ENCODE peak calls at places on chromosomes 7 and 10, in ten cellular contexts. R is transverse colon, W is K562, K is heart left ventricle, M is esophagus muscularis mucosa, J is upper lobe of left lung, L is ovary, I is suprapubic skin, Z is prostate gland, P is Peyer's patch. X is an unnamed sample. For H3K27me3, the result is how much of the 10 kb centered on the place peaks cover.

GRCh38 chr10:6348091-6348862 is 145.5 kb downstream of the PFKFB3 start:
- DNase-seq in R (peak), W (no peak), K (peak), M (peak), J (peak), L (no peak), I (no peak), Z (peak), P (peak), X (peak)

GRCh38 chr7:157476201-157476600 is 139.4 kb downstream of the DNAJB6 start:
- DNase-seq in R (no peak), W (no peak), K (no peak), M (no peak), J (no peak), L (no peak), I (no peak), Z (no peak), P (peak), X (peak)

GRCh38 chr10:75663947-75664664 is 232.7 kb downstream of the LRMDA start:
- DNase-seq in R (no peak), W (no peak), K (no peak), M (no peak), J (peak), L (no peak), I (no peak), Z (no peak), P (no peak), X (no peak)

GRCh38 chr10:62083868-62084267 is 182.4 kb downstream of the ARID5B start:
- DNase-seq in R (peak), W (peak), K (peak), M (no peak), J (no peak), L (peak), I (no peak), Z (peak), P (no peak), X (no peak)

GRCh38 chr7:140048989-140049338 is 13.8 kb downstream of the PARP12 start:
- DNase-seq in R (peak), W (no peak), K (no peak), M (peak), J (no peak), L (no peak), I (no peak), Z (no peak), P (no peak), X (no peak)

GRCh38 chr7:5077740-5078139 is 32.1 kb downstream of the RBAK start:
- DNase-seq in R (no peak), W (no peak), K (no peak), M (no peak), J (no peak), L (no peak), I (no peak), Z (no peak), P (no peak), X (no peak)

GRCh38 chr10:103703941-103704919 is 151.1 kb downstream of the SH3PXD2A start:
- DNase-seq in R (no peak), W (no peak), K (no peak), M (no peak), J (no peak), L (no peak), I (no peak), Z (no peak), P (no peak), X (no peak)

GRCh38 chr7:158935062-158935461 is 78.7 kb downstream of the DYNC2I1 start:
- DNase-seq in R (no peak), W (no peak), K (no peak), M (no peak), J (no peak), L (no peak), I (no peak), Z (no peak), P (no peak), X (no peak)

GRCh38 chr7:15720849-15721471 is 34.5 kb upstream of the MEOX2 start:
- DNase-seq in R (peak), W (no peak), K (no peak), M (no peak), J (no peak), L (no peak), I (no peak), Z (no peak), P (peak), X (no peak)

GRCh38 chr10:59954296-59954695 is 47.9 kb upstream of the CCDC6 start:
- DNase-seq in R (no peak), W (no peak), K (no peak), M (no peak), J (no peak), L (no peak), I (no peak), Z (no peak), P (no peak), X (no peak)

GRCh38 chr7:14368285-14368684 is 378.8 kb upstream of the ETV1 start:
- DNase-seq in R (no peak), W (no peak), K (no peak), M (no peak), J (no peak), L (no peak), I (no peak), Z (no peak), P (no peak), X (no peak)

GRCh38 chr10:19904202-19904661 is 88.0 kb downstream of the PLXDC2 start:
- DNase-seq in R (no peak), W (no peak), K (no peak), M (no peak), J (no peak), L (no peak), I (no peak), Z (no peak), P (no peak), X (no peak)

GRCh38 chr7:120055300-120055699 is 217.7 kb upstream of the KCND2 start:
- DNase-seq in R (no peak), W (no peak), K (no peak), M (no peak), J (no peak), L (no peak), I (no peak), Z (no peak), P (no peak), X (no peak)

GRCh38 chr7:467393-467828 is 52.2 kb downstream of the PDGFA start:
- DNase-seq in R (no peak), W (no peak), K (no peak), M (no peak), J (no peak), L (no peak), I (peak), Z (no peak), P (peak), X (peak)

GRCh38 chr10:89643812-89644690 is 991 bp downstream of the PANK1 start:
- DNase-seq in R (peak), W (peak), K (peak), M (peak), J (peak), L (peak), I (peak), Z (peak), P (peak), X (peak)

GRCh38 chr7:10122573-10123100 is 851.0 kb upstream of the PHF14 start:
- DNase-seq in R (no peak), W (no peak), K (no peak), M (no peak), J (no peak), L (no peak), I (no peak), Z (no peak), P (no peak), X (no peak)

GRCh38 chr7:128197989-128198580 is 43.0 kb upstream of the LEP start:
- DNase-seq in R (no peak), W (no peak), K (no peak), M (no peak), J (no peak), L (no peak), I (no peak), Z (no peak), P (no peak), X (no peak)

GRCh38 chr7:111053035-111053434 is 37.9 kb upstream of the LRRN3 start:
- DNase-seq in R (no peak), W (no peak), K (no peak), M (no peak), J (no peak), L (no peak), I (no peak), Z (no peak), P (no peak), X (no peak)

GRCh38 chr10:22597142-22597541 is 117.2 kb downstream of the PIP4K2A start:
- DNase-seq in R (peak), W (no peak), K (no peak), M (no peak), J (no peak), L (no peak), I (no peak), Z (no peak), P (peak), X (peak)

GRCh38 chr7:43960933-43961332 is 34.7 kb downstream of the UBE2D4 start:
- DNase-seq in R (no peak), W (no peak), K (no peak), M (no peak), J (no peak), L (no peak), I (no peak), Z (no peak), P (no peak), X (no peak)

GRCh38 chr10:9334270-9334669 is 1279.8 kb downstream of the GATA3 start:
- DNase-seq in R (no peak), W (no peak), K (no peak), M (no peak), J (no peak), L (no peak), I (no peak), Z (no peak), P (no peak), X (no peak)

GRCh38 chr7:105673367-105674188 is 92.3 kb upstream of the EFCAB10 start:
- DNase-seq in R (peak), W (no peak), K (no peak), M (no peak), J (peak), L (no peak), I (no peak), Z (peak), P (peak), X (no peak)

GRCh38 chr7:111788426-111788825 is 226.1 kb upstream of the IMMP2L start:
- DNase-seq in R (no peak), W (no peak), K (no peak), M (no peak), J (no peak), L (no peak), I (no peak), Z (no peak), P (no peak), X (no peak)

GRCh38 chr10:102118867-102119266 is 1.3 kb downstream of the LDB1 start:
- DNase-seq in R (peak), W (no peak), K (no peak), M (no peak), J (peak), L (peak), I (no peak), Z (peak), P (peak), X (peak)

GRCh38 chr10:1559311-1559710 is 178.0 kb downstream of the ADARB2 start:
- DNase-seq in R (no peak), W (no peak), K (peak), M (no peak), J (no peak), L (no peak), I (peak), Z (no peak), P (no peak), X (peak)

GRCh38 chr10:343231-344215 is 208.3 kb downstream of the ZMYND11 start:
- DNase-seq in R (no peak), W (no peak), K (no peak), M (no peak), J (no peak), L (no peak), I (peak), Z (no peak), P (peak), X (peak)

GRCh38 chr7:1192171-1192676 is 32.2 kb upstream of the ZFAND2A start:
- DNase-seq in R (no peak), W (no peak), K (no peak), M (no peak), J (no peak), L (no peak), I (no peak), Z (no peak), P (no peak), X (no peak)

GRCh38 chr10:93871805-93872204 is 22.0 kb upstream of the SLC35G1 start:
- DNase-seq in R (no peak), W (no peak), K (no peak), M (peak), J (no peak), L (no peak), I (no peak), Z (no peak), P (peak), X (no peak)

GRCh38 chr7:150314639-150315239 is 8.4 kb upstream of the LRRC61 start:
- DNase-seq in R (no peak), W (no peak), K (no peak), M (no peak), J (no peak), L (no peak), I (no peak), Z (no peak), P (no peak), X (no peak)

GRCh38 chr10:129642427-129642826 is 175.4 kb downstream of the MGMT start:
- DNase-seq in R (no peak), W (no peak), K (no peak), M (no peak), J (no peak), L (no peak), I (no peak), Z (no peak), P (no peak), X (no peak)

GRCh38 chr7:71286336-71286735 is 154.4 kb downstream of the GALNT17 start:
- DNase-seq in R (peak), W (no peak), K (no peak), M (no peak), J (no peak), L (peak), I (no peak), Z (peak), P (no peak), X (no peak)

DNA sequence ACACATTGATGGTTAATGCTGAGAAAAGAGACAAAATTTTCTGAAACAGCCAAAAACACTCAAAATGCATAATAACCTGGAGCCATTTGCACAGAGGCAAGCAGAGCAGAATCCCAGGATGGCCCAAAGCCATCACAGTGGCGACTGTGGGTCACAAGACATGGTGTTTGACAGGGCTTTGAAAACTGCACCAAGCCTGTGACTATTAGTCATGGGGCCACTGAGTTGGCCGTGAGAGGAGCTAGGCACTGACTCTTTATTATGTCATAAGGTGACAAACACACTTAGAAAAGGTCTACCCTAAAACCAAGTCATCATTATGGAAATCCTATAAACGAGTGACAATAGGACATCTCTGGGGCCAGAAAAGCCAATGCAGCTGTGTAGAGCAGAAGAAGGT is 23.9 kb downstream of the DRGX start:
- DNase-seq in R (no peak), W (no peak), K (no peak), M (no peak), J (peak), L (no peak), I (no peak), Z (no peak), P (no peak), X (no peak)
- H3K27me3 ChIP-seq in R (under half), W (under half), K (under half), M (under half), J (under half), L (under half), I (under half), Z (under half), P (under half), X (under half)

DNA sequence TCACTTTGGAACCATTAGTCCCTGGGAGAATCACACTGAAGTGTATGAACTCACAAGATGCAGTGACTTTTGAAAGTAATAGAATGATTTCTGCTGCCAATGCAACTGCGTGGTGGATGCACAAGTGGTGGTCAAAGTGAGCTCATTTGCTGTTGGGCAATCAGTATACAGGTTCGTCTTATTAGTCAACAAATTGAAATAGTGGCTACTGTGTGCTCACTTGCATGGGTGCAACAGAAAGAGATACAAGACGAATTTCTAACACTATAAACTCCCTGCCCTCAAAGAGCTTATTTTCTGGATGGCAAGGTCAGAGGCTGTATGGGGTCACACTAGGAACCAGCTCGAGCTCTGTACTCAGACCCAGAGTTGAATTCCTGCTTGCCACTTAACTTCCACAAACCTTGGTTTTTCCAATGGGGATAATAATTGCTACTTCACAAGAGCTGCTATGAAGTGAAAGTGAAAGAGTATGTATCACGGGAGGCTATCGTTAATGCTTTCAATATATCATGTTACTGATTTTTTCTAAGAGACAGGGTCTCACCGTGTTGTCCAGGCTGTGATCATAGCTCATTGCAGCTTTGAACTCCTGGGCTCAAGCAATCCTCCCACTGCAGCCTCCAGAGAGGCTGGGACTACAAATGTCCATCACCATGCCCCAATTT is 8.3 kb upstream of the BCL7B start:
- DNase-seq in R (no peak), W (no peak), K (no peak), M (no peak), J (no peak), L (no peak), I (no peak), Z (no peak), P (no peak), X (no peak)
- H3K4me3 ChIP-seq in R (no peak), W (no peak), K (peak), M (peak), J (no peak), L (no peak), I (peak), Z (no peak), P (peak), X (peak)

GRCh38 chr10:122190553-122190952 is 80.5 kb upstream of the BTBD16 start:
- DNase-seq in R (peak), W (no peak), K (no peak), M (no peak), J (no peak), L (no peak), I (no peak), Z (no peak), P (no peak), X (no peak)
- TF ChIP-seq POLR2A in R (no peak), W (no peak), K (no peak), M (no peak), J (no peak), L (no peak), I (no peak), Z (no peak), P (no peak), X (no peak)

GRCh38 chr7:2409745-2410414 is 6.5 kb downstream of the CHST12 start:
- DNase-seq in R (no peak), W (no peak), K (no peak), M (no peak), J (no peak), L (no peak), I (no peak), Z (no peak), P (no peak), X (no peak)
- H3K27me3 ChIP-seq in R (under half), W (under half), K (under half), M (under half), J (under half), L (under half), I (under half), Z (under half), P (under half), X (under half)

GRCh38 chr7:100575206-100575631 is 1.5 kb upstream of the SAP25 start:
- DNase-seq in R (no peak), W (peak), K (peak), M (no peak), J (no peak), L (no peak), I (no peak), Z (no peak), P (no peak), X (no peak)

GRCh38 chr7:100572281-100572948 is 1.3 kb downstream of the SAP25 start:
- DNase-seq in R (no peak), W (no peak), K (peak), M (no peak), J (no peak), L (no peak), I (no peak), Z (no peak), P (no peak), X (peak)

GRCh38 chr7:100572949-100573675 is 588 bp downstream of the SAP25 start:
- DNase-seq in R (no peak), W (no peak), K (peak), M (no peak), J (no peak), L (no peak), I (no peak), Z (no peak), P (no peak), X (peak)

GRCh38 chr7:100574362-100575205 is 884 bp upstream of the SAP25 start:
- DNase-seq in R (no peak), W (no peak), K (peak), M (no peak), J (no peak), L (no peak), I (no peak), Z (no peak), P (peak), X (no peak)

DNA sequence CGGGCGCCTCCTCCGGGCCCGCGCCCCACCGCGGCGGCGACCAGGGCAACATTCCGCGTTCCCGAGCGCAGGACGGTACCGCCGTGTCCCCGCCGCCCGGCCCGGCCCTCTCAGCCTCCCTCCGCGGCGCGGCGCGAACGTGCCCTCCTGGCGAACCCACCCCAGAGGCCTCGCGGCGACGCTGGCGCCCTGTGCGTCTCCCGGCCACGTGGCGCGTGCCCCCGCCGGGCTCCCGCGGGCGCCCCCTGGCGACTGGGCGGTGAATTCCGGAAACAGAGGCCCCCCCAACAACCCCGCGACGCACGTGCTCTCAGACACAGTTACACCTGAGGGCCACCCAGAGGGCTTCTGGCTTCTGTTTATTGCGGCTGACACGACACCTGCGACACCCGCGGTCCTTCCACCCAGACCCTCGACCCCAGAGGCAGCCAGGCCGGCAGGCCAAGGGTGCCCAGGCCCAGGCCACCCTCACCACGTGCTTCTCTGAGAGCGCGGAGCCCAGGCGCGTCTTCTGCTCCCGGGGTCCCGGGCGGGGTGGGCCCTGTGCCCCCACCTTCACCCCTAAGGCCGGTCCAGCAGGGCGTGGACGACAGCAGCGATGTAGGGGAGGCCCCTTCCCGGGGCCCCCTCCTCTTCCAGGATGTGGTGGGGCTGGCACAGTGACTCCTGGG is at the start of gene SAP25:
- DNase-seq in R (no peak), W (no peak), K (peak), M (no peak), J (no peak), L (no peak), I (no peak), Z (no peak), P (no peak), X (peak)
- H3K4me3 ChIP-seq in R (no peak), W (no peak), K (no peak), M (no peak), J (no peak), L (no peak), I (no peak), Z (no peak), P (no peak), X (no peak)

DNA sequence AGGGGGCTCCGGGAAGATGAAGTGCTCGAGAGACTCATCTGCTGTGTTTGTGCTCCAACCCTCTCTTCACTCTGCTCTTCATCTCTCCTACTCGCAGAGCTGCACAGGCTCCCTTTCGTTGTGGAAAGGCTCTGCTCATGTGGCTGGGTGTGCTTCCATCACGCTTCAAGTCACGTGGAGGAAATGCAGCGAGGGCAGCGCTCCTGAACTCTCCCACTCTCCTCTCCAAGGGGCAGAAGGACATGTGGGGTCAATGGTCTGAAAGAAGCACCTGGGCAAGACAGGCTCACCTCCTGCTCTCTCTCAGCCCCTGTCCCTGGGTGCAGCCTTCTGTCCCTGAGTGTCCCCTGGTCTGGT is 72.6 kb downstream of the USP6NL start:
- DNase-seq in R (no peak), W (no peak), K (no peak), M (no peak), J (no peak), L (no peak), I (no peak), Z (no peak), P (no peak), X (no peak)
- TF ChIP-seq POLR2A in R (no peak), W (no peak), K (no peak), M (no peak), J (no peak), L (no peak), I (no peak), Z (no peak), P (no peak), X (no peak)